ENCODE peak calls at places on chromosomes 6 and 20, in five cellular contexts. One of them, this sample, is unnamed. For H3K4me1, the result is how much of the 10 kb centered on the place peaks cover.

GRCh38 chr6:257031-257725 is 35.1 kb upstream of the DUSP22 start:
- DNase-seq in Peyer's patch: no peak
- DNase-seq in ovary: no peak
- DNase-seq in body of pancreas: no peak
- DNase-seq in sigmoid colon: no peak
- DNase-seq in this sample: no peak

GRCh38 chr20:57625978-57626377 is 5.8 kb upstream of the ZBP1 start:
- DNase-seq in body of pancreas: no peak
- DNase-seq in sigmoid colon: no peak
- DNase-seq in ovary: no peak
- DNase-seq in Peyer's patch: no peak
- DNase-seq in this sample: no peak

GRCh38 chr6:77172578-77172977 is 290.7 kb downstream of the HTR1B start:
- DNase-seq in body of pancreas: no peak
- DNase-seq in sigmoid colon: no peak
- DNase-seq in Peyer's patch: no peak
- DNase-seq in ovary: no peak
- DNase-seq in this sample: no peak

GRCh38 chr6:170068496-170068895 is 222.4 kb downstream of the DLL1 start:
- DNase-seq in ovary: no peak
- DNase-seq in Peyer's patch: no peak
- DNase-seq in sigmoid colon: peak
- DNase-seq in body of pancreas: peak
- DNase-seq in this sample: no peak

GRCh38 chr20:25282034-25282781 is 34.3 kb downstream of the PYGB start:
- DNase-seq in ovary: peak
- DNase-seq in Peyer's patch: no peak
- DNase-seq in sigmoid colon: peak
- DNase-seq in body of pancreas: peak
- DNase-seq in this sample: peak

GRCh38 chr6:52503344-52503747 is 73.5 kb downstream of the TRAM2 start:
- DNase-seq in sigmoid colon: no peak
- DNase-seq in Peyer's patch: no peak
- DNase-seq in ovary: no peak
- DNase-seq in body of pancreas: no peak
- DNase-seq in this sample: no peak

GRCh38 chr6:31775633-31776263 is 1.4 kb downstream of the VWA7 start:
- DNase-seq in Peyer's patch: no peak
- DNase-seq in ovary: no peak
- DNase-seq in sigmoid colon: no peak
- DNase-seq in body of pancreas: no peak
- DNase-seq in this sample: no peak

GRCh38 chr6:18823782-18824386 is 436.7 kb downstream of the RNF144B start:
- DNase-seq in sigmoid colon: no peak
- DNase-seq in body of pancreas: no peak
- DNase-seq in Peyer's patch: no peak
- DNase-seq in ovary: no peak
- DNase-seq in this sample: no peak

GRCh38 chr6:147905721-147906120 is 397.2 kb downstream of the SAMD5 start:
- DNase-seq in Peyer's patch: no peak
- DNase-seq in body of pancreas: no peak
- DNase-seq in ovary: no peak
- DNase-seq in sigmoid colon: no peak
- DNase-seq in this sample: no peak

GRCh38 chr20:20204326-20204725 is 152.0 kb downstream of the CFAP61 start:
- DNase-seq in sigmoid colon: no peak
- DNase-seq in body of pancreas: no peak
- DNase-seq in ovary: no peak
- DNase-seq in Peyer's patch: no peak
- DNase-seq in this sample: no peak

GRCh38 chr20:61896058-61896961 is 169.4 kb downstream of the TAF4 start:
- DNase-seq in Peyer's patch: no peak
- DNase-seq in sigmoid colon: no peak
- DNase-seq in ovary: peak
- DNase-seq in body of pancreas: peak
- DNase-seq in this sample: no peak

GRCh38 chr6:129210684-129211083 is 327.7 kb downstream of the LAMA2 start:
- DNase-seq in Peyer's patch: no peak
- DNase-seq in body of pancreas: no peak
- DNase-seq in ovary: no peak
- DNase-seq in sigmoid colon: no peak
- DNase-seq in this sample: no peak

GRCh38 chr6:21240709-21241108 is 352.8 kb upstream of the SOX4 start:
- DNase-seq in ovary: no peak
- DNase-seq in body of pancreas: no peak
- DNase-seq in sigmoid colon: no peak
- DNase-seq in Peyer's patch: no peak
- DNase-seq in this sample: no peak

GRCh38 chr6:157226761-157227160 is 96.6 kb downstream of the TMEM242 start:
- DNase-seq in sigmoid colon: no peak
- DNase-seq in body of pancreas: no peak
- DNase-seq in Peyer's patch: no peak
- DNase-seq in ovary: no peak
- DNase-seq in this sample: no peak

GRCh38 chr6:119137194-119138072 is 59.0 kb upstream of the FAM184A start:
- DNase-seq in ovary: no peak
- DNase-seq in body of pancreas: no peak
- DNase-seq in sigmoid colon: no peak
- DNase-seq in Peyer's patch: no peak
- DNase-seq in this sample: no peak

GRCh38 chr6:122878809-122879208 is 89.8 kb downstream of the SMPDL3A start:
- DNase-seq in sigmoid colon: no peak
- DNase-seq in body of pancreas: no peak
- DNase-seq in ovary: no peak
- DNase-seq in Peyer's patch: no peak
- DNase-seq in this sample: no peak

GRCh38 chr6:33909737-33910136 is 105.9 kb upstream of the MLN start:
- DNase-seq in Peyer's patch: no peak
- DNase-seq in ovary: no peak
- DNase-seq in body of pancreas: no peak
- DNase-seq in sigmoid colon: no peak
- DNase-seq in this sample: no peak

GRCh38 chr20:50848341-50848808 is 53.5 kb downstream of the BCAS4 start:
- DNase-seq in body of pancreas: peak
- DNase-seq in sigmoid colon: peak
- DNase-seq in Peyer's patch: peak
- DNase-seq in ovary: peak
- DNase-seq in this sample: no peak

GRCh38 chr6:42193491-42193894 is 1.3 kb downstream of the GUCA1B start:
- DNase-seq in ovary: no peak
- DNase-seq in Peyer's patch: no peak
- DNase-seq in body of pancreas: no peak
- DNase-seq in sigmoid colon: no peak
- DNase-seq in this sample: no peak

GRCh38 chr20:33689493-33689892 is 3.3 kb upstream of the E2F1 start:
- DNase-seq in Peyer's patch: no peak
- DNase-seq in sigmoid colon: no peak
- DNase-seq in body of pancreas: no peak
- DNase-seq in ovary: no peak
- DNase-seq in this sample: no peak

GRCh38 chr20:10508060-10508459 is 73.0 kb downstream of the SLX4IP start:
- DNase-seq in Peyer's patch: no peak
- DNase-seq in ovary: peak
- DNase-seq in body of pancreas: peak
- DNase-seq in sigmoid colon: peak
- DNase-seq in this sample: no peak

GRCh38 chr20:52204136-52204535 is 12.6 kb upstream of the ZFP64 start:
- DNase-seq in sigmoid colon: no peak
- DNase-seq in body of pancreas: no peak
- DNase-seq in ovary: no peak
- DNase-seq in Peyer's patch: no peak
- DNase-seq in this sample: no peak

GRCh38 chr6:35170166-35170565 is 29.0 kb upstream of the TCP11 start:
- DNase-seq in sigmoid colon: no peak
- DNase-seq in ovary: no peak
- DNase-seq in Peyer's patch: no peak
- DNase-seq in body of pancreas: no peak
- DNase-seq in this sample: no peak

GRCh38 chr20:63206878-63207277 is 9.1 kb downstream of the YTHDF1 start:
- DNase-seq in sigmoid colon: no peak
- DNase-seq in ovary: peak
- DNase-seq in body of pancreas: no peak
- DNase-seq in Peyer's patch: no peak
- DNase-seq in this sample: no peak

GRCh38 chr20:40545478-40545877 is 143.6 kb downstream of the MAFB start:
- DNase-seq in Peyer's patch: no peak
- DNase-seq in ovary: no peak
- DNase-seq in sigmoid colon: no peak
- DNase-seq in body of pancreas: no peak
- DNase-seq in this sample: no peak

GRCh38 chr6:30769088-30769852 is 24.9 kb upstream of the IER3 start:
- DNase-seq in body of pancreas: peak
- DNase-seq in Peyer's patch: peak
- DNase-seq in ovary: peak
- DNase-seq in sigmoid colon: peak
- DNase-seq in this sample: no peak

GRCh38 chr6:30767944-30768301 is 23.6 kb upstream of the IER3 start:
- DNase-seq in body of pancreas: no peak
- DNase-seq in Peyer's patch: no peak
- DNase-seq in ovary: no peak
- DNase-seq in sigmoid colon: no peak
- DNase-seq in this sample: no peak

GRCh38 chr6:30769853-30770160 is 25.5 kb upstream of the IER3 start:
- DNase-seq in body of pancreas: no peak
- DNase-seq in sigmoid colon: no peak
- DNase-seq in ovary: no peak
- DNase-seq in Peyer's patch: no peak
- DNase-seq in this sample: no peak

GRCh38 chr6:30767158-30767943 is 23.0 kb upstream of the IER3 start:
- DNase-seq in body of pancreas: no peak
- DNase-seq in sigmoid colon: no peak
- DNase-seq in Peyer's patch: no peak
- DNase-seq in ovary: no peak
- DNase-seq in this sample: no peak

GRCh38 chr6:30768634-30769087 is 24.3 kb upstream of the IER3 start:
- DNase-seq in ovary: no peak
- DNase-seq in sigmoid colon: no peak
- DNase-seq in Peyer's patch: no peak
- DNase-seq in body of pancreas: no peak
- DNase-seq in this sample: no peak
- H3K4me1 ChIP-seq in ovary: under half
- H3K4me1 ChIP-seq in sigmoid colon: under half
- H3K4me1 ChIP-seq in Peyer's patch: under half
- H3K4me1 ChIP-seq in body of pancreas: under half
- H3K4me1 ChIP-seq in this sample: under half

DNA sequence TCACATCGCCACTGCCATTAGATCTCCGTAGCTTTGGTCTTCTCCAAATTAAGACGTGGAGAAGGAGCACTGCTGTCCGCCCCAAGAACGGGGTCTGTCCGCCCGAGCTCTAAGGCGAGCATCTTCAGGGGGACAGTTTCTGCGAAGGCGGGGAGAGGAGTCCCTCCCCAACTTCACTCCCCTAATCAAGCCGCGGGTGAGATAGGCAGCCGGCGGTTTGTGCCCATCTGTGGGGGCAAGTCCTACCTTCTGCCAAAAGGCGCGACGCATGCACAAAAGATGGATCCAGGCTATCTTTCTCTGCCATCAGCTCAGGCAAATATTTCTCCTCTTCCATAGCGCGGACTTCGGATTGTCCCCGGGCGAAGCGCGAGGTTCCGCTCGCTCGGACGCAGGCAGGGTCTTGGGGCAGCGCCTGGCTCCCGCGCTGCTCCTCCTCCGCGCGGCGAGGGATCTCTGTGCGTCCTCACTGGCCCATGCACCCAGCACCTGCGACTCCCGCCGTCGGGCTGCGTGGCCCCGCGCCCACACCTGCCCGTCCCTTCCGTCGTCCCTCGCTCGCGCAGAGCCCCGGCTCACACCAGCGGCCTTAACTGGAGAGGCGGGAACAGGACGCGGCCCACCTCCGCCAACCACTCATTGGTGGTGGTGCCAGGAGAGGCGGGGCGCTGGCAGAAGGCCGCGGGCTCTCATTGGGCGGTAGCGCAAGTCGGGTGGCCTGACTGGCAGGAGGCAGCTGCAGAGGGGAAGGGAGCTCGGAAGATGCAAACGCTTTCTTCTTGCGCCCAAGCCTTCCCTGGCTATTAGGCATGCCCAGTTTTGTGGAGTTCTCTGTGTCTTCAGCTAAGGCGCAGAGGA is at the start of gene KHDRBS2:
- DNase-seq in ovary: peak
- DNase-seq in sigmoid colon: peak
- DNase-seq in Peyer's patch: peak
- DNase-seq in body of pancreas: peak
- DNase-seq in this sample: peak
- H3K4me3 ChIP-seq in ovary: peak
- H3K4me3 ChIP-seq in sigmoid colon: no peak
- H3K4me3 ChIP-seq in Peyer's patch: peak
- H3K4me3 ChIP-seq in body of pancreas: no peak
- H3K4me3 ChIP-seq in this sample: peak

GRCh38 chr6:27138837-27139752 is 108.4 kb upstream of the PRSS16 start:
- DNase-seq in body of pancreas: no peak
- DNase-seq in sigmoid colon: peak
- DNase-seq in ovary: peak
- DNase-seq in Peyer's patch: peak
- DNase-seq in this sample: no peak
- TF ChIP-seq POLR2A in body of pancreas: peak
- TF ChIP-seq POLR2A in sigmoid colon: no peak
- TF ChIP-seq POLR2A in ovary: no peak
- TF ChIP-seq POLR2A in Peyer's patch: peak
- TF ChIP-seq POLR2A in this sample: peak

DNA sequence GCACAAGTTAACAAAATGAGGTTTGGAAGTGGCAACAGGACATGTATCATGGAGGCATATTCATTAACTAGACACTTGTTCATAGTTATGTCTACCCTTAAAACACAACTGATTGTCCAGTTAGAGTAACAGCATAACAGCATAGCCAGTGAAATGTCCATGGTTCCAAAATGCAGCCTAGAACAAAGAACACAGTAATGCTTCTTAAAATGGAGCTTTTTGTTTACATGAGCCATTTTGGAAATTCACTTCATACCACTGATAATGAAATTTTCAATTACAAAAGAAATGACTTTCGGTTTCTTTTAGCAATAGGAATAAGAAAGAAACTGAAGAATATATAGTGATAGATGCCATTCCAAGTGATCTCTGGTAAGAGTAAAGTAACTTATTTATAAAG is 111.1 kb upstream of the DST start:
- DNase-seq in ovary: no peak
- DNase-seq in Peyer's patch: no peak
- DNase-seq in body of pancreas: no peak
- DNase-seq in sigmoid colon: no peak
- DNase-seq in this sample: no peak
- H3K4me1 ChIP-seq in ovary: under half
- H3K4me1 ChIP-seq in Peyer's patch: under half
- H3K4me1 ChIP-seq in body of pancreas: under half
- H3K4me1 ChIP-seq in sigmoid colon: under half
- H3K4me1 ChIP-seq in this sample: half or more

This sample was measured in gastrocnemius medialis.